ENCODE peak calls at places on chromosome 18, in six cellular contexts. One of them, this sample, is unnamed.

GRCh38 chr18:13661779-13662271 is 64.5 kb downstream of the FAM210A start:
- DNase-seq in ovary: no peak
- DNase-seq in HepG2: no peak
- DNase-seq in transverse colon: no peak
- DNase-seq in upper lobe of left lung: no peak
- DNase-seq in Peyer's patch: no peak
- DNase-seq in this sample: no peak

GRCh38 chr18:74590606-74591005 is 7.1 kb upstream of the ZNF407 start:
- DNase-seq in ovary: no peak
- DNase-seq in HepG2: no peak
- DNase-seq in transverse colon: no peak
- DNase-seq in upper lobe of left lung: no peak
- DNase-seq in Peyer's patch: no peak
- DNase-seq in this sample: no peak

GRCh38 chr18:79485788-79486355 is 90.1 kb downstream of the NFATC1 start:
- DNase-seq in ovary: no peak
- DNase-seq in HepG2: no peak
- DNase-seq in transverse colon: no peak
- DNase-seq in upper lobe of left lung: no peak
- DNase-seq in Peyer's patch: no peak
- DNase-seq in this sample: no peak

GRCh38 chr18:48781990-48782368 is 168.8 kb downstream of the SMAD7 start:
- DNase-seq in ovary: no peak
- DNase-seq in HepG2: peak
- DNase-seq in transverse colon: no peak
- DNase-seq in upper lobe of left lung: no peak
- DNase-seq in Peyer's patch: no peak
- DNase-seq in this sample: no peak

GRCh38 chr18:26133652-26134051 is at the start of gene PSMA8:
- DNase-seq in ovary: no peak
- DNase-seq in HepG2: no peak
- DNase-seq in transverse colon: peak
- DNase-seq in upper lobe of left lung: no peak
- DNase-seq in Peyer's patch: peak
- DNase-seq in this sample: no peak

GRCh38 chr18:8142131-8142711 is 467.0 kb upstream of the RAB12 start:
- DNase-seq in ovary: peak
- DNase-seq in HepG2: no peak
- DNase-seq in transverse colon: no peak
- DNase-seq in upper lobe of left lung: no peak
- DNase-seq in Peyer's patch: no peak
- DNase-seq in this sample: no peak

GRCh38 chr18:52451252-52451651 is 111.3 kb downstream of the DCC start:
- DNase-seq in ovary: no peak
- DNase-seq in HepG2: no peak
- DNase-seq in transverse colon: no peak
- DNase-seq in upper lobe of left lung: no peak
- DNase-seq in Peyer's patch: no peak
- DNase-seq in this sample: no peak

GRCh38 chr18:5049124-5049523 is 147.9 kb downstream of the AKAIN1 start:
- DNase-seq in ovary: no peak
- DNase-seq in HepG2: no peak
- DNase-seq in transverse colon: no peak
- DNase-seq in upper lobe of left lung: no peak
- DNase-seq in Peyer's patch: no peak
- DNase-seq in this sample: no peak

GRCh38 chr18:78255013-78255412 is 724.6 kb upstream of the SALL3 start:
- DNase-seq in ovary: no peak
- DNase-seq in HepG2: no peak
- DNase-seq in transverse colon: no peak
- DNase-seq in upper lobe of left lung: no peak
- DNase-seq in Peyer's patch: no peak
- DNase-seq in this sample: no peak

GRCh38 chr18:62420151-62420512 is 95.0 kb downstream of the TNFRSF11A start:
- DNase-seq in ovary: no peak
- DNase-seq in HepG2: peak
- DNase-seq in transverse colon: peak
- DNase-seq in upper lobe of left lung: no peak
- DNase-seq in Peyer's patch: no peak
- DNase-seq in this sample: no peak

GRCh38 chr18:8561123-8561905 is 47.9 kb upstream of the RAB12 start:
- DNase-seq in ovary: no peak
- DNase-seq in HepG2: no peak
- DNase-seq in transverse colon: no peak
- DNase-seq in upper lobe of left lung: no peak
- DNase-seq in Peyer's patch: no peak
- DNase-seq in this sample: no peak

GRCh38 chr18:47204908-47205522 is 28.9 kb upstream of the IER3IP1 start:
- DNase-seq in ovary: peak
- DNase-seq in HepG2: peak
- DNase-seq in transverse colon: peak
- DNase-seq in upper lobe of left lung: peak
- DNase-seq in Peyer's patch: no peak
- DNase-seq in this sample: no peak

GRCh38 chr18:69365658-69366057 is 35.0 kb upstream of the DOK6 start:
- DNase-seq in ovary: no peak
- DNase-seq in HepG2: no peak
- DNase-seq in transverse colon: no peak
- DNase-seq in upper lobe of left lung: no peak
- DNase-seq in Peyer's patch: no peak
- DNase-seq in this sample: no peak

GRCh38 chr18:50193796-50194622 is 938 bp downstream of the MYO5B start:
- DNase-seq in ovary: no peak
- DNase-seq in HepG2: no peak
- DNase-seq in transverse colon: peak
- DNase-seq in upper lobe of left lung: no peak
- DNase-seq in Peyer's patch: no peak
- DNase-seq in this sample: peak

GRCh38 chr18:48802543-48803428 is 148.0 kb downstream of the SMAD7 start:
- DNase-seq in ovary: no peak
- DNase-seq in HepG2: no peak
- DNase-seq in transverse colon: peak
- DNase-seq in upper lobe of left lung: peak
- DNase-seq in Peyer's patch: no peak
- DNase-seq in this sample: peak

GRCh38 chr18:70490008-70490933 is 201.4 kb downstream of the SOCS6 start:
- DNase-seq in ovary: no peak
- DNase-seq in HepG2: peak
- DNase-seq in transverse colon: peak
- DNase-seq in upper lobe of left lung: no peak
- DNase-seq in Peyer's patch: no peak
- DNase-seq in this sample: no peak

GRCh38 chr18:11149441-11150270 is at the start of gene PIEZO2:
- DNase-seq in ovary: peak
- DNase-seq in HepG2: peak
- DNase-seq in transverse colon: peak
- DNase-seq in upper lobe of left lung: peak
- DNase-seq in Peyer's patch: no peak
- DNase-seq in this sample: no peak

GRCh38 chr18:67425724-67426123 is 90.8 kb downstream of the DSEL start:
- DNase-seq in ovary: no peak
- DNase-seq in HepG2: no peak
- DNase-seq in transverse colon: no peak
- DNase-seq in upper lobe of left lung: no peak
- DNase-seq in Peyer's patch: no peak
- DNase-seq in this sample: no peak

GRCh38 chr18:79873449-79874110 is 75.8 kb downstream of the KCNG2 start:
- DNase-seq in ovary: no peak
- DNase-seq in HepG2: no peak
- DNase-seq in transverse colon: no peak
- DNase-seq in upper lobe of left lung: no peak
- DNase-seq in Peyer's patch: no peak
- DNase-seq in this sample: no peak

GRCh38 chr18:48294894-48295585 is 114.1 kb downstream of the ZBTB7C start:
- DNase-seq in ovary: no peak
- DNase-seq in HepG2: no peak
- DNase-seq in transverse colon: no peak
- DNase-seq in upper lobe of left lung: no peak
- DNase-seq in Peyer's patch: no peak
- DNase-seq in this sample: no peak

GRCh38 chr18:8699948-8700347 is 5.4 kb upstream of the MTCL1 start:
- DNase-seq in ovary: no peak
- DNase-seq in HepG2: no peak
- DNase-seq in transverse colon: no peak
- DNase-seq in upper lobe of left lung: peak
- DNase-seq in Peyer's patch: no peak
- DNase-seq in this sample: no peak

GRCh38 chr18:55478301-55478660 is 109.7 kb downstream of the TCF4 start:
- DNase-seq in ovary: no peak
- DNase-seq in HepG2: no peak
- DNase-seq in transverse colon: no peak
- DNase-seq in upper lobe of left lung: no peak
- DNase-seq in Peyer's patch: no peak
- DNase-seq in this sample: no peak

GRCh38 chr18:55475467-55475866 is 112.5 kb downstream of the TCF4 start:
- DNase-seq in ovary: no peak
- DNase-seq in HepG2: no peak
- DNase-seq in transverse colon: no peak
- DNase-seq in upper lobe of left lung: no peak
- DNase-seq in Peyer's patch: no peak
- DNase-seq in this sample: no peak

GRCh38 chr18:55477537-55478300 is 110.3 kb downstream of the TCF4 start:
- DNase-seq in ovary: no peak
- DNase-seq in HepG2: no peak
- DNase-seq in transverse colon: no peak
- DNase-seq in upper lobe of left lung: no peak
- DNase-seq in Peyer's patch: no peak
- DNase-seq in this sample: no peak

GRCh38 chr18:55473534-55473933 is 114.5 kb downstream of the TCF4 start:
- DNase-seq in ovary: no peak
- DNase-seq in HepG2: no peak
- DNase-seq in transverse colon: no peak
- DNase-seq in upper lobe of left lung: no peak
- DNase-seq in Peyer's patch: no peak
- DNase-seq in this sample: no peak

DNA sequence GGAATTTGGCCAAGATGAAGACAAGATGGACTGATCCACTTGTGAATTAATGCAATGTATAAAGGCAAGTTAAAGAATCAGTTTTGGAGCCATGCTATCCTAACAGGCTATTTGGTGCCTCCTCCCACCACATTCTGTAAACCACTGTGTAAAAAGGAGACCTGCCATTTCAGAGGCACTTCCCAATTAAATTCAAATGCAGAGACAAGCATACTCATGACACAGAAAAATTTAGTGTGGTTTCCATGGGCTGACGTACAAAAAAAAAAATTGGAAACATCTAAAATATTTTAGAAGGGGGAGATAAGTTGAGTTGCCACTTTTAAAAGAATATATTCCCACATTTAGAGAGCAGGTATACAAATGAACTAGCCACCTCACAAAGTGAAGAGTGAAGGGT is 112.1 kb downstream of the TCF4 start:
- DNase-seq in ovary: no peak
- DNase-seq in HepG2: no peak
- DNase-seq in transverse colon: no peak
- DNase-seq in upper lobe of left lung: no peak
- DNase-seq in Peyer's patch: no peak
- DNase-seq in this sample: no peak
- H3K27ac ChIP-seq in ovary: no peak
- H3K27ac ChIP-seq in HepG2: no peak
- H3K27ac ChIP-seq in transverse colon: peak
- H3K27ac ChIP-seq in upper lobe of left lung: no peak
- H3K27ac ChIP-seq in Peyer's patch: no peak
- H3K27ac ChIP-seq in this sample: no peak

GRCh38 chr18:34493099-34493544 is 217.0 kb upstream of the DTNA start:
- DNase-seq in ovary: peak
- DNase-seq in HepG2: peak
- DNase-seq in transverse colon: peak
- DNase-seq in upper lobe of left lung: peak
- DNase-seq in Peyer's patch: no peak
- DNase-seq in this sample: peak
- TF ChIP-seq POLR2A in ovary: no peak
- TF ChIP-seq POLR2A in HepG2: peak
- TF ChIP-seq POLR2A in transverse colon: no peak
- TF ChIP-seq POLR2A in upper lobe of left lung: peak
- TF ChIP-seq POLR2A in Peyer's patch: no peak
- TF ChIP-seq POLR2A in this sample: no peak

DNA sequence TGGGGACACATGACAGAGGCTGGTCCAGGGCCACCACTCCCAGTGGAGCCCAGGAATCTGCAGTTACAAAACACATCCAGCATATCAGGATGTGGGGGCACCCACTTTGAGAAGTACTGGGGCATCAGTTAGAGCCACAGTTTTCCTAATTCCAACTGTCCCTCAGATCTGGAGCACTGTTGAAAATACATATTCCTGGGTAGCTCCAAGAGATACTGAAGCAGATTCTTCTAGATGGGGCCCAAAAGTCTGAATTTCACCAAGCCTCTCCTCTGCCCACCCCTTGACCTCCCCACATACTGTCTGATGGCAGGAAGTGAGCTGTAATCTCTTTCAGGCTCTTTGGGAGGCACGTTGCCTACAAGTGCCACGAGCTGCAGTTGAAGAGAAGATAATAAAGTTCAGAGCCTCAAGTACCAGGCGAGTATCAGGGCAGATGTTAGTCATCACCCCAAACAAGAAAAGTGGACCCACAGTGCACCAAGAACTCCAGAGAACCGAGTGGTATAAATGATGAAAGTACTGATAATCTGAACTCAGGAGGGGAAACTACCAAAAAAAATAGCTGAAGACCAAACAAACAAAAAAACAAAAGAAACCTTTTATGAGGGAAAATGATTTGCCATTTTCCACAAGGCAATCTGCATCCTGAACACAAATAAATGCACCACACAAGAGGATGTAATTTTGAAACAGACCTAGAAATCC is 98.8 kb downstream of the TCF4 start:
- DNase-seq in ovary: no peak
- DNase-seq in HepG2: no peak
- DNase-seq in transverse colon: no peak
- DNase-seq in upper lobe of left lung: no peak
- DNase-seq in Peyer's patch: no peak
- DNase-seq in this sample: no peak
- H3K27ac ChIP-seq in ovary: no peak
- H3K27ac ChIP-seq in HepG2: no peak
- H3K27ac ChIP-seq in transverse colon: no peak
- H3K27ac ChIP-seq in upper lobe of left lung: peak
- H3K27ac ChIP-seq in Peyer's patch: no peak
- H3K27ac ChIP-seq in this sample: no peak

DNA sequence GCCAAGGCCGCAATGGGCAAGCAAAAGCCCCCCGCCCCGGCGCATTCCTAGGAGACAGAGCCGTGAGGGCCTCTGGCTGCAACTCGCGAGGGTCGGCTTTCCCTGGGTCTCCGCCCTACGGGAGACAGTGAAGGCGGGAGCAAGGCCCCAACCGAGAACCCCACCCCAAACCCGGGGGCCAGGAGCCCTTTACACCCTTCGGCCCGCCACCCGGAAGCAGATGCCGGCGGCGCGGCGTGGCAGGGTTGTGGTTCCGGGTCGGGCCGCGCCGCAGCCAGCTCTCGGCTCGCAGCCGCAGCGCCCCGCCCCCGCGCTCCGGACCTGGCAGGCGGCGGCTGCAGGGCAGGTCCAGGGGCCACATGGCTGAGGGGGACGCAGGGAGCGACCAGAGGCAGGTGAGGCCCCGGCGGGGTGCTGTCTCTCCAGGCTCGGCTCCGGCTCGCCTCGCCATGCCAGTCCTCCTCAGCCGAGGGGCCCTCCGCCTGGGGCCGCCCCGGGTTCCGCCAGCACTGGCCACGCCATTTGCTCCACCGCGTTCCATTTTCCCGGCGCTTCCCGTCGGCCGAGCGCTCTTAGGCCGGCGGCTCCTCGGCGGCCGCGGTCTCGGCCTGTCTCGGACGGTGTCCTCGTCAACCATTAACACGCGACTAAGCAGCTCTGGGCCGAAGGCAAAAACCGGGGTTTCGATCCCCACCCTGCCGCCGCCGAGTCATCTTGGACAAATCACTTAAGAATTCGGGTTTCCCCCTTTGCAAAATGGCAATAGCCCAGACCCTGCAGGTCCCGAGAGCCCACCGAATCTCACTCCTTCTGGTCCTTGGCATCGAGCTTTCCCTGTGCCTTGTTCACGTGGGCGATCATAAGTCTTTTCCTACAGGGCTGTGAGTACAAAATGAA is at the start of gene IMPACT:
- DNase-seq in ovary: peak
- DNase-seq in HepG2: peak
- DNase-seq in transverse colon: peak
- DNase-seq in upper lobe of left lung: peak
- DNase-seq in Peyer's patch: peak
- DNase-seq in this sample: peak
- TF ChIP-seq POLR2A in ovary: peak
- TF ChIP-seq POLR2A in HepG2: peak
- TF ChIP-seq POLR2A in transverse colon: no peak
- TF ChIP-seq POLR2A in upper lobe of left lung: peak
- TF ChIP-seq POLR2A in Peyer's patch: peak
- TF ChIP-seq POLR2A in this sample: no peak

This sample was measured in breast epithelium.